ENCODE peak calls at places on chromosomes 5 and 9, in six cellular contexts. A is bronchial epithelial cell, N is astrocyte of the spinal cord, R is right cardiac atrium, E is astrocyte, V is AG09309. X is an unnamed sample.

GRCh38 chr5:55989860-55990259 is 4.9 kb downstream of the IL6ST start:
- DNase-seq in V (no peak), R (no peak), E (no peak), N (no peak), A (no peak), X (no peak)

GRCh38 chr9:34991833-34992375 is 2.4 kb downstream of the DNAJB5 start:
- DNase-seq in N (peak; percentile 24), E (peak; percentile 39), R (peak; percentile 62), A (peak; percentile 55), V (no peak), X (peak; percentile 43)

GRCh38 chr5:371811-372555 is 50.5 kb downstream of the AHRR start:
- DNase-seq in A (no peak), R (no peak), E (no peak), N (no peak), V (no peak), X (no peak)

GRCh38 chr5:95591490-95591901 is 28.4 kb upstream of the GPR150 start:
- DNase-seq in N (peak; percentile 78), A (peak; percentile 87), V (peak; percentile 37), E (peak; percentile 72), R (no peak), X (no peak)

GRCh38 chr9:35905912-35906679 is at the start of gene HRCT1:
- DNase-seq in E (peak; percentile 94), R (peak; percentile 96), V (peak; percentile 77), N (peak; percentile 97), A (peak; percentile 94), X (peak; percentile 90)

GRCh38 chr5:156913355-156913718 is 49.7 kb downstream of the TIMD4 start:
- DNase-seq in E (no peak), R (no peak), N (no peak), A (no peak), V (no peak), X (no peak)

GRCh38 chr5:175729829-175730277 is 72.0 kb downstream of the HRH2 start:
- DNase-seq in V (peak; percentile 60), A (peak; percentile 77), N (peak; percentile 83), E (peak; percentile 61), R (peak; percentile 95), X (peak; percentile 67)

GRCh38 chr5:133896446-133896845 is 72.0 kb downstream of the C5orf15 start:
- DNase-seq in R (no peak), N (no peak), V (no peak), E (no peak), A (no peak), X (no peak)

GRCh38 chr5:179302499-179303185 is 42.6 kb downstream of the ADAMTS2 start:
- DNase-seq in N (no peak), V (no peak), R (peak; percentile 41), A (no peak), E (no peak), X (no peak)

GRCh38 chr9:69027355-69028097 is 8.0 kb upstream of the FXN start:
- DNase-seq in N (peak; percentile 43), V (no peak), R (no peak), A (peak; percentile 56), E (peak; percentile 16), X (peak; percentile 24)

GRCh38 chr5:119319890-119320289 is 35.9 kb upstream of the TNFAIP8 start:
- DNase-seq in A (no peak), N (no peak), V (no peak), E (no peak), R (no peak), X (no peak)
- H3K4me3 ChIP-seq in A (no peak overlapping the region), N (no peak overlapping the region), V (no peak overlapping the region), E (no peak overlapping the region), R (no peak overlapping the region), X (no peak overlapping the region)

GRCh38 chr5:58399951-58400350 is 59.9 kb downstream of the PLK2 start:
- DNase-seq in V (no peak), N (no peak), A (no peak), R (no peak), E (no peak), X (no peak)
- H3K4me3 ChIP-seq in V (no peak overlapping the region), N (no peak overlapping the region), A (no peak overlapping the region), R (no peak overlapping the region), E (no peak overlapping the region), X (no peak overlapping the region)

GRCh38 chr5:59036274-59036961 is 453.5 kb downstream of the RAB3C start:
- DNase-seq in A (peak; percentile 98), N (peak; percentile 95), V (peak; percentile 96), E (peak; percentile 89), R (no peak), X (peak; percentile 32)

GRCh38 chr5:59038169-59039002 is 455.5 kb downstream of the RAB3C start:
- DNase-seq in E (no peak), V (no peak), A (no peak), R (no peak), N (peak; percentile 27), X (no peak)

GRCh38 chr5:59037041-59037440 is 454.2 kb downstream of the RAB3C start:
- DNase-seq in E (no peak), R (no peak), V (no peak), N (peak; percentile 20), A (no peak), X (no peak)

GRCh38 chr5:59039003-59039295 is 456.1 kb downstream of the RAB3C start:
- DNase-seq in V (no peak), E (no peak), N (no peak), R (no peak), A (no peak), X (no peak)

DNA sequence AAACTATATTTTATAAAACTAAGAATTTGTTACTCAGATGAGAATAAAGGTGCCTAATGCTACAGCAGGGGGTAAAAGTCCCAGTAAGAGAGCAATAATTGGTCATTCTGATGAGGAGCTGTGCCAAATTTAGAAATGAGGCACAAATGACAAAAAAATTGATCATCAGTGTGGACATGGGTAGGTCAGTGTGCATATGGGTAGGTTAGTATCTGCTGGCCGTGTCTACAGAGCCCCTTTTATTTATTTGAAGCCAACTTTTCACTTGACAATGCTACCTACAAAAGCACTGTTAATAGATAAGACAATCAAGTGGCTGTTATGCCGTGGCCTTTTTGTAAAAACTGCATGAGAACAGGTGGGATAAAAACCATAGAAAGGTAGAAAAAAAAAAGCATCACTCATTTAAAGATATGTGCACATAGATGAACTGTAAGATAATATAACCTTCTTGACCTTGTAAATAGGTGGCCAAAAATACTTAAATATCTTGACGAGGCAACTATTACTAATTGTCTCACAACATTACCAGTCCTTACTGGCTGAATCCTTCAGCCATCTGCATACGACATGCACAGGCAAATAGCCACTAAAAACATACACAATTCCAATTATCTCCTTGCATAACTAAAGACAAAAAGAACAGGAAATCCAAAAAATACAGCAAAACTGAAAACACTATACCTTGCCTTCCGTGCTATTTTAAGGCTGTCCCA is 454.7 kb downstream of the RAB3C start:
- DNase-seq in V (no peak), N (no peak), R (no peak), A (no peak), E (no peak), X (no peak)
- H3K4me3 ChIP-seq in V (peak overlapping the region; percentile 88), N (peak overlapping the region; percentile 74), R (peak overlapping the region; percentile 61), A (no peak overlapping the region), E (peak overlapping the region; percentile 69), X (no peak overlapping the region)

GRCh38 chr5:124162782-124163532 is 583.5 kb downstream of the ZNF608 start:
- DNase-seq in E (peak; percentile 54), R (peak; percentile 46), A (peak; percentile 76), V (no peak), N (peak; percentile 29), X (no peak)
- H3K4me3 ChIP-seq in E (peak overlapping the region; percentile 18), R (no peak overlapping the region), A (no peak overlapping the region), V (no peak overlapping the region), N (no peak overlapping the region), X (no peak overlapping the region)

GRCh38 chr5:96703384-96703910 is 41.3 kb downstream of the CAST start:
- DNase-seq in N (peak; percentile 40), R (no peak), A (peak; percentile 88), E (no peak), V (no peak), X (no peak)

GRCh38 chr5:96706433-96707111 is 44.4 kb downstream of the CAST start:
- DNase-seq in E (no peak), V (no peak), R (no peak), N (no peak), A (peak; percentile 93), X (no peak)

GRCh38 chr5:96702503-96703383 is 40.6 kb downstream of the CAST start:
- DNase-seq in R (peak; percentile 97), E (peak; percentile 94), V (peak; percentile 74), A (peak; percentile 92), N (peak; percentile 98), X (peak; percentile 96)

GRCh38 chr5:96708600-96708999 is 46.4 kb downstream of the CAST start:
- DNase-seq in V (no peak), R (no peak), E (no peak), N (no peak), A (peak; percentile 58), X (no peak)

GRCh38 chr5:96703985-96704384 is 41.8 kb downstream of the CAST start:
- DNase-seq in R (no peak), V (no peak), N (no peak), A (no peak), E (no peak), X (no peak)
- H3K4me3 ChIP-seq in R (peak overlapping the region; percentile 66), V (peak overlapping the region; percentile 67), N (peak overlapping the region; percentile 64), A (peak overlapping the region; percentile 87), E (peak overlapping the region; percentile 81), X (peak overlapping the region; percentile 84)

DNA sequence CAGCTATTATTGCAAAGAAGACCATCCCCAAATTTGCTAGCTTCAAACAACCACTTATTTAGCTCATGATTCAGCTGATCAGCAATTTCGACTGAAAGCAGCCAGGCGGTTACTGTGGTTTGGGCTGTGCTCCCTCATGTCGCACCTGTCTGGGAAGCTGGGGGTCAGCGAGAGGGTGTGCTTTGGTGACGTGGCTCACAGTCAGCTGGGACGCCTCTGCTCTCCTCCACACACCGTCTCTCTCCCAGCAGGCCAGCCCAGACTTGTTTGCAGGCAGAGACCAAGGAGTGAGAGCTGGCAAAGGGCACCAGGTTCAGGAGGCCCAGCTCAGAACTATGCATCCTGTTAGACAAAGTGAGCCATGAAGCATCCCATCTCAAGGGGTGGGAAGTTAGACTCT is 140.9 kb downstream of the SYK start:
- DNase-seq in A (peak; percentile 100), E (peak; percentile 74), R (no peak), N (no peak), V (no peak), X (no peak)
- H3K4me3 ChIP-seq in A (no peak overlapping the region), E (no peak overlapping the region), R (no peak overlapping the region), N (no peak overlapping the region), V (no peak overlapping the region), X (no peak overlapping the region)

DNA sequence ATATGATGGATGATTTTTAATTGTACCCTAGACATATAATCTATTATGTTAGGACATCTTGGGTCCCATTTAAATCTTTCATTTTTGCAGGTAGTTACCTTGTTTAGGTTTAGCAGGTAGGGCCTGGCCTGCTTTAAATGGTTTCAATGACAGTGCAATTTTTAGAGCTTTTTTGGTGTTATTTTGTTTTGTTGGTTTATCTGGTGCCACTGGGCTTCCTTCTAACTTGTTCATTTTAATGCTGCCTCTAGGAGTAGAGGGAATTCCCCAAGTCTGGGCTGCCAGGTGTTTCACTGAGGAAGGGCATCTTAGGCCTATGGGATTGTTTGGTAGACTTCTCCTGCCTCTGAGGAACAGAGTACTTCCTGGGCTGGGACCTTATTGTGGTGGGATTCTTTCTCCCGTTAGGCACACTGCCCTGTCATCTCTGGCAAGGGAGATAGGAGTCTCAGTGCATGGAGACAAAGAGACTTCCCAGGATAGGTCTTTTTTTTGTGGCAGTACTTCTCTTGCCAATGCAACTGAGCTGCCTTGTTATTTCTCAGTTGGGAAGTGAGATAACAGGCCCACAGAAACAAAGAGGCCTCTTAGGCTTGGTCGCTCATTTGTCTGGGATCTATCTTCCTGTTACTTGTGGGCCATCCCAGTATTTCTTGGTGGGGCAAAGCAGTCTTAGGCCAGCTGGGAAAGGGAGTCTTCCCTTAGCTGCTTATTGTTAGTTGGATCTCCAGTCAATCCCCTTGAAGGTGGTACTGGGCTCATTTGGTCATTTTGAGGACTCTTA is 282.9 kb downstream of the FER start:
- DNase-seq in V (no peak), R (no peak), E (no peak), N (no peak), A (no peak), X (no peak)
- H3K4me3 ChIP-seq in V (no peak overlapping the region), R (no peak overlapping the region), E (no peak overlapping the region), N (no peak overlapping the region), A (no peak overlapping the region), X (no peak overlapping the region)